ENCODE peak calls at places on chromosomes 6 and 20, in ten cellular contexts. K is ELR; H is cardiac fibroblast; E is NCI-H187; G is mammary epithelial cell; Q is stimulated activated naive B cell treated with anti-CD40 and anti-IgM and Interleukin-4, amounts not matched to agents 10 μg/mL and 1 μg/mL and 100 μg/mL, for 72 hours; W is omental fat pad; M is NCI-H774; F is adrenal gland; N is prostate gland. T is an unnamed sample.

GRCh38 chr6:99613705-99614429 is 7.2 kb downstream of the PRDM13 start:
- DNase-seq in K (peak), H (no peak), E (peak), G (no peak), Q (no peak), W (no peak), M (peak), F (no peak), N (no peak), T (no peak)

GRCh38 chr20:58546312-58546711 is 31.1 kb upstream of the APCDD1L start:
- DNase-seq in K (no peak), H (no peak), E (no peak), G (no peak), Q (no peak), W (no peak), M (no peak), F (no peak), N (no peak), T (no peak)

GRCh38 chr6:144580039-144580438 is 294.9 kb downstream of the UTRN start:
- DNase-seq in K (no peak), H (no peak), E (no peak), G (no peak), Q (no peak), W (no peak), M (no peak), F (no peak), N (no peak), T (no peak)

GRCh38 chr6:53199765-53200164 is 51.1 kb upstream of the GCM1 start:
- DNase-seq in K (no peak), H (no peak), E (no peak), G (no peak), Q (no peak), W (no peak), M (no peak), F (no peak), N (no peak), T (no peak)

GRCh38 chr20:57596998-57597939 is 23.0 kb downstream of the ZBP1 start:
- DNase-seq in K (peak), H (peak), E (peak), G (peak), Q (peak), W (peak), M (peak), F (peak), N (peak), T (peak)

GRCh38 chr6:33080127-33081089 is 4.6 kb downstream of the HLA-DPB1 start:
- DNase-seq in K (peak), H (peak), E (no peak), G (peak), Q (peak), W (no peak), M (no peak), F (peak), N (peak), T (no peak)

GRCh38 chr20:62048821-62049291 is 16.8 kb downstream of the TAF4 start:
- DNase-seq in K (no peak), H (no peak), E (no peak), G (no peak), Q (no peak), W (no peak), M (no peak), F (peak), N (no peak), T (no peak)

GRCh38 chr6:5764401-5764955 is 242.2 kb downstream of the NRN1 start:
- DNase-seq in K (no peak), H (peak), E (no peak), G (no peak), Q (peak), W (no peak), M (no peak), F (no peak), N (no peak), T (no peak)

GRCh38 chr6:76697585-76697984 is 625.1 kb upstream of the IMPG1 start:
- DNase-seq in K (peak), H (peak), E (no peak), G (no peak), Q (no peak), W (no peak), M (no peak), F (no peak), N (no peak), T (peak)

GRCh38 chr20:35663516-35663812 is 1.2 kb downstream of the CPNE1 start:
- DNase-seq in K (peak), H (peak), E (no peak), G (no peak), Q (no peak), W (no peak), M (no peak), F (no peak), N (no peak), T (peak)

GRCh38 chr20:16518068-16518783 is 55.0 kb downstream of the KIF16B start:
- DNase-seq in K (peak), H (peak), E (no peak), G (peak), Q (peak), W (no peak), M (peak), F (no peak), N (peak), T (peak)

GRCh38 chr6:14072084-14072483 is 45.5 kb upstream of the CD83 start:
- DNase-seq in K (peak), H (no peak), E (no peak), G (peak), Q (peak), W (no peak), M (no peak), F (no peak), N (no peak), T (no peak)

GRCh38 chr6:1325471-1326309 is 13.8 kb downstream of the FOXQ1 start:
- DNase-seq in K (peak), H (peak), E (no peak), G (peak), Q (no peak), W (no peak), M (no peak), F (no peak), N (no peak), T (peak)

GRCh38 chr20:48257833-48258232 is 472.6 kb upstream of the SULF2 start:
- DNase-seq in K (no peak), H (no peak), E (no peak), G (no peak), Q (no peak), W (no peak), M (no peak), F (no peak), N (no peak), T (no peak)

GRCh38 chr6:38176797-38177751 is 357.5 kb downstream of the ZFAND3 start:
- DNase-seq in K (no peak), H (no peak), E (no peak), G (no peak), Q (no peak), W (peak), M (no peak), F (no peak), N (no peak), T (no peak)

GRCh38 chr20:15619816-15620215 is 953.4 kb downstream of the KIF16B start:
- DNase-seq in K (no peak), H (no peak), E (no peak), G (no peak), Q (no peak), W (no peak), M (no peak), F (no peak), N (no peak), T (no peak)

GRCh38 chr6:12958052-12958706 is 241.6 kb downstream of the PHACTR1 start:
- DNase-seq in K (peak), H (peak), E (no peak), G (no peak), Q (no peak), W (no peak), M (no peak), F (no peak), N (no peak), T (no peak)

GRCh38 chr6:18656506-18656905 is 269.4 kb downstream of the RNF144B start:
- DNase-seq in K (no peak), H (no peak), E (no peak), G (no peak), Q (no peak), W (no peak), M (no peak), F (no peak), N (no peak), T (no peak)

GRCh38 chr6:129659590-129660345 is 50.2 kb downstream of the ARHGAP18 start:
- DNase-seq in K (no peak), H (peak), E (no peak), G (peak), Q (no peak), W (no peak), M (no peak), F (peak), N (peak), T (no peak)

GRCh38 chr6:158047120-158047518 is 65.5 kb downstream of the SYNJ2 start:
- DNase-seq in K (peak), H (peak), E (no peak), G (no peak), Q (no peak), W (no peak), M (no peak), F (peak), N (peak), T (peak)

GRCh38 chr6:104173680-104174079 is 686.0 kb downstream of the HACE1 start:
- DNase-seq in K (no peak), H (no peak), E (no peak), G (no peak), Q (no peak), W (no peak), M (no peak), F (no peak), N (no peak), T (no peak)

GRCh38 chr20:31644701-31645100 is 7.0 kb downstream of the COX4I2 start:
- DNase-seq in K (no peak), H (no peak), E (no peak), G (no peak), Q (no peak), W (no peak), M (no peak), F (no peak), N (no peak), T (no peak)

GRCh38 chr6:93266418-93266817 is 152.9 kb downstream of the EPHA7 start:
- DNase-seq in K (no peak), H (no peak), E (no peak), G (no peak), Q (no peak), W (no peak), M (no peak), F (no peak), N (no peak), T (no peak)

GRCh38 chr20:5480824-5481600 is 164.3 kb upstream of the PROKR2 start:
- DNase-seq in K (no peak), H (no peak), E (peak), G (no peak), Q (no peak), W (no peak), M (peak), F (no peak), N (no peak), T (peak)

GRCh38 chr20:35598476-35598875 is 17.2 kb upstream of the SPAG4 start:
- DNase-seq in K (no peak), H (no peak), E (no peak), G (no peak), Q (no peak), W (no peak), M (no peak), F (no peak), N (no peak), T (no peak)

GRCh38 chr20:13567663-13568062 is 71.1 kb downstream of the TASP1 start:
- DNase-seq in K (no peak), H (no peak), E (no peak), G (no peak), Q (no peak), W (no peak), M (no peak), F (no peak), N (no peak), T (no peak)

GRCh38 chr20:58349586-58349985 is 39.4 kb upstream of the VAPB start:
- DNase-seq in K (peak), H (peak), E (no peak), G (peak), Q (no peak), W (no peak), M (no peak), F (no peak), N (no peak), T (peak)

T was measured in MCF 10A.